ENCODE peak calls at places on chromosomes 13 and 19, in six cellular contexts. A, G, O, C, U and Y are unnamed samples.

GRCh38 chr19:13022859-13023636 is 27.8 kb downstream of the NFIX start:
- DNase-seq in A (no peak), G (no peak), O (peak; percentile 93), C (no peak), U (peak; percentile 74), Y (no peak)

GRCh38 chr13:23598371-23598770 is 28.2 kb downstream of the TNFRSF19 start:
- DNase-seq in A (no peak), G (no peak), O (no peak), C (no peak), U (no peak), Y (no peak)

GRCh38 chr13:52846567-52847321 is 1.7 kb downstream of the PCDH8 start:
- DNase-seq in A (peak; percentile 60), G (no peak), O (no peak), C (peak; percentile 43), U (peak; percentile 73), Y (no peak)

GRCh38 chr13:62300021-62300420 is 884.4 kb upstream of the PCDH20 start:
- DNase-seq in A (no peak), G (no peak), O (no peak), C (no peak), U (no peak), Y (no peak)

GRCh38 chr13:112842343-112842856 is 126.6 kb upstream of the MCF2L start:
- DNase-seq in A (no peak), G (no peak), O (no peak), C (no peak), U (no peak), Y (no peak)

GRCh38 chr13:83819156-83819555 is 63.1 kb downstream of the SLITRK1 start:
- DNase-seq in A (no peak), G (no peak), O (no peak), C (no peak), U (no peak), Y (no peak)

GRCh38 chr19:49818691-49819331 is 722 bp downstream of the MED25 start:
- DNase-seq in A (no peak), G (no peak), O (no peak), C (no peak), U (no peak), Y (no peak)

GRCh38 chr19:10678813-10679212 is 22.4 kb upstream of the QTRT1 start:
- DNase-seq in A (no peak), G (no peak), O (no peak), C (no peak), U (no peak), Y (no peak)